ENCODE peak calls at places on chromosomes 2 and 18, in ten cellular contexts. X is tibial artery; H is astrocyte of the spinal cord; L is sigmoid colon; A is A549; P is fibroblast of the aortic adventitia; U is fibroblast of mammary gland; F is astrocyte; B is CD8-positive, alpha-beta T cell; W is ascending aorta. T is an unnamed sample.

GRCh38 chr2:150389487-150389886 is 98.0 kb downstream of the RND3 start:
- DNase-seq in L (no peak), W (no peak), U (no peak), P (peak), B (no peak), H (no peak), A (no peak), F (peak), X (no peak), T (peak)

GRCh38 chr2:146363731-146364130 is 1481.1 kb upstream of the ACVR2A start:
- DNase-seq in X (no peak), U (peak), W (no peak), L (no peak), H (no peak), F (peak), B (no peak), P (no peak), A (no peak), T (peak)

GRCh38 chr2:82795446-82795845 is 1663.6 kb downstream of the SUCLG1 start:
- DNase-seq in U (peak), B (no peak), P (peak), F (peak), H (peak), W (no peak), L (no peak), A (no peak), X (no peak), T (peak)

GRCh38 chr2:80153151-80153550 is 151.4 kb downstream of the LRRTM1 start:
- DNase-seq in U (no peak), A (no peak), W (no peak), P (no peak), L (no peak), B (no peak), F (no peak), H (no peak), X (no peak), T (peak)

GRCh38 chr2:11871421-11871820 is 125.0 kb downstream of the LPIN1 start:
- DNase-seq in B (no peak), U (no peak), A (no peak), W (no peak), F (no peak), L (no peak), X (no peak), H (no peak), P (no peak), T (no peak)

GRCh38 chr2:219897456-219897855 is 270.0 kb downstream of the SLC4A3 start:
- DNase-seq in A (no peak), L (no peak), W (no peak), P (no peak), X (no peak), H (no peak), B (no peak), U (no peak), F (no peak), T (no peak)

GRCh38 chr2:130744287-130745117 is 10.8 kb upstream of the AMER3 start:
- DNase-seq in U (no peak), X (no peak), F (no peak), B (no peak), P (no peak), H (no peak), A (no peak), W (no peak), L (no peak), T (no peak)

GRCh38 chr2:109234355-109234754 is 105.3 kb downstream of the SH3RF3 start:
- DNase-seq in L (no peak), F (no peak), X (no peak), U (no peak), A (no peak), B (no peak), H (no peak), P (no peak), W (no peak), T (no peak)

GRCh38 chr2:234254783-234255521 is 204.4 kb downstream of the SPP2 start:
- DNase-seq in W (no peak), H (peak), F (peak), P (no peak), B (no peak), L (no peak), X (no peak), U (no peak), A (no peak), T (no peak)

GRCh38 chr2:196205891-196206408 is 34.6 kb upstream of the STK17B start:
- DNase-seq in H (peak), U (peak), W (no peak), P (peak), L (no peak), X (peak), B (no peak), A (no peak), F (peak), T (peak)

GRCh38 chr2:232970051-232970450 is 43.0 kb downstream of the NGEF start:
- DNase-seq in F (no peak), A (no peak), L (no peak), B (no peak), U (no peak), H (no peak), X (no peak), W (no peak), P (no peak), T (no peak)

GRCh38 chr2:164438490-164439205 is 182.6 kb downstream of the GRB14 start:
- DNase-seq in L (no peak), W (no peak), H (no peak), X (no peak), U (no peak), B (no peak), A (no peak), P (no peak), F (no peak), T (no peak)

GRCh38 chr2:150174396-150174795 is 313.1 kb downstream of the RND3 start:
- DNase-seq in P (no peak), H (no peak), X (no peak), L (no peak), A (no peak), W (no peak), F (no peak), B (no peak), U (no peak), T (no peak)

GRCh38 chr2:96664366-96664765 is 21.8 kb downstream of the FER1L5 start:
- DNase-seq in A (no peak), U (peak), L (peak), X (no peak), B (no peak), W (no peak), F (no peak), H (no peak), P (no peak), T (peak)

GRCh38 chr2:161061786-161062185 is 98.4 kb upstream of the TANK start:
- DNase-seq in A (no peak), L (no peak), U (no peak), F (no peak), P (no peak), H (no peak), X (no peak), W (no peak), B (no peak), T (no peak)

GRCh38 chr2:38712413-38712812 is 38.7 kb downstream of the SRSF7 start:
- DNase-seq in A (no peak), L (no peak), X (peak), B (no peak), W (no peak), F (no peak), H (no peak), U (no peak), P (no peak), T (no peak)

GRCh38 chr2:38711558-38711957 is 39.6 kb downstream of the SRSF7 start:
- DNase-seq in A (no peak), B (no peak), L (no peak), U (no peak), H (no peak), F (no peak), P (no peak), W (no peak), X (no peak), T (no peak)

GRCh38 chr2:38713311-38713710 is 37.9 kb downstream of the SRSF7 start:
- DNase-seq in L (no peak), P (no peak), H (no peak), W (no peak), X (peak), B (no peak), F (no peak), U (no peak), A (no peak), T (no peak)

GRCh38 chr2:38709515-38710194 is 41.5 kb downstream of the SRSF7 start:
- DNase-seq in W (no peak), X (peak), H (no peak), B (peak), A (no peak), L (no peak), P (no peak), U (no peak), F (no peak), T (no peak)

GRCh38 chr2:38712871-38713270 is 38.3 kb downstream of the SRSF7 start:
- DNase-seq in W (no peak), U (peak), B (no peak), A (no peak), P (no peak), X (peak), H (no peak), F (no peak), L (no peak), T (no peak)
- H3K4me3 ChIP-seq in W (no peak), U (no peak), B (no peak), A (no peak), P (no peak), X (no peak), H (no peak), F (no peak), L (no peak), T (no peak)

GRCh38 chr2:67854103-67854502 is 208.7 kb downstream of the C1D start:
- DNase-seq in A (no peak), U (no peak), B (no peak), W (no peak), P (no peak), F (no peak), L (no peak), X (no peak), H (no peak), T (no peak)
- H3K4me3 ChIP-seq in A (no peak), U (no peak), B (no peak), W (no peak), P (no peak), F (no peak), L (no peak), X (no peak), H (no peak), T (no peak)

GRCh38 chr18:32768646-32769206 is 4.1 kb downstream of the KLHL14 start:
- DNase-seq in A (no peak), L (no peak), H (no peak), W (no peak), F (no peak), B (no peak), X (no peak), P (no peak), U (no peak), T (no peak)
- H3K4me3 ChIP-seq in A (no peak), L (no peak), H (no peak), W (no peak), F (no peak), B (no peak), X (no peak), P (no peak), U (no peak), T (no peak)

DNA sequence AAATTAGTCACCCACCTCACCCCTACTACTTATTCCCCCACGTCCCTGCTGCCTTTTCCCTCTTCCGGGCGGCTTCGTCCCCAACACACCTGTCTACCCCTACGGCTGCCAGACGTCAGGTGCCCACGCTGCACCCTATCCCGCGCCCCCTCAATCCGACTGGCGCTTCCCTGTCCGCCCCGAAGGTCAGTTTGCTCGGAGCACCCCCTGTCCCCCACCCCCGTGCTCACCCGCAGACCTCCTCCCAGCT is 457 bp downstream of the ACVR1C start:
- DNase-seq in F (no peak), B (no peak), L (no peak), W (no peak), X (no peak), H (no peak), U (no peak), P (no peak), A (no peak), T (no peak)
- H3K4me3 ChIP-seq in F (peak), B (peak), L (peak), W (peak), X (peak), H (peak), U (peak), P (peak), A (peak), T (peak)

GRCh38 chr2:23940976-23941605 is 828 bp downstream of the UBXN2A start:
- DNase-seq in U (peak), B (no peak), X (no peak), L (no peak), F (peak), H (peak), W (no peak), P (peak), A (no peak), T (peak)
- H3K4me3 ChIP-seq in U (peak), B (peak), X (peak), L (peak), F (peak), H (peak), W (peak), P (peak), A (peak), T (peak)

T was measured in adipocyte.